ENCODE peak calls at places on chromosomes 5 and 9, in eight cellular contexts. Y is Calu3, I is astrocyte of the spinal cord, M is AG09319, V is pancreas, X is transverse colon, R is fibroblast of lung, B is neural crest cell. Q is an unnamed sample.

GRCh38 chr5:103177543-103177942 is 57.4 kb downstream of the PPIP5K2 start:
- DNase-seq in M (no peak), Y (no peak), R (no peak), I (no peak), B (no peak), V (no peak), X (no peak), Q (no peak)

GRCh38 chr9:70073193-70073592 is 29.5 kb downstream of the MAMDC2 start:
- DNase-seq in M (no peak), R (peak), X (no peak), Y (no peak), V (no peak), B (no peak), I (peak), Q (no peak)

GRCh38 chr9:80369641-80370040 is 797.9 kb downstream of the TLE4 start:
- DNase-seq in M (no peak), V (no peak), Y (no peak), R (peak), B (no peak), I (no peak), X (no peak), Q (no peak)

GRCh38 chr5:1439388-1440097 is 5.7 kb downstream of the SLC6A3 start:
- DNase-seq in I (no peak), M (no peak), X (no peak), R (no peak), V (no peak), Y (no peak), B (no peak), Q (no peak)

GRCh38 chr9:3912260-3912659 is 386.5 kb upstream of the RFX3 start:
- DNase-seq in Y (no peak), M (no peak), B (no peak), R (no peak), V (no peak), X (no peak), I (no peak), Q (no peak)

GRCh38 chr5:138603521-138603920 is 28.3 kb upstream of the HSPA9 start:
- DNase-seq in Y (no peak), M (no peak), I (no peak), V (no peak), R (no peak), B (no peak), X (no peak), Q (no peak)

GRCh38 chr5:171261904-171262303 is 47.1 kb upstream of the TLX3 start:
- DNase-seq in R (no peak), Y (no peak), M (no peak), X (no peak), I (no peak), B (no peak), V (no peak), Q (no peak)

GRCh38 chr9:115615821-115616665 is 498.1 kb upstream of the TNC start:
- DNase-seq in Y (peak), I (peak), B (no peak), R (peak), M (peak), X (no peak), V (no peak), Q (no peak)

GRCh38 chr5:143887302-143887638 is 75.3 kb downstream of the HMHB1 start:
- DNase-seq in X (no peak), Y (peak), V (no peak), R (peak), M (no peak), I (peak), B (no peak), Q (no peak)

GRCh38 chr5:80672140-80672736 is 17.5 kb upstream of the DHFR start:
- DNase-seq in B (peak), Y (peak), V (peak), R (peak), X (peak), M (peak), I (peak), Q (peak)

GRCh38 chr5:169301386-169301930 is 519 bp upstream of the SLIT3 start:
- DNase-seq in I (no peak), B (no peak), X (no peak), V (no peak), R (no peak), M (no peak), Y (no peak), Q (no peak)

GRCh38 chr5:113170707-113171106 is 194.1 kb downstream of the DCP2 start:
- DNase-seq in M (no peak), V (no peak), X (no peak), B (no peak), R (peak), Y (no peak), I (no peak), Q (no peak)

GRCh38 chr5:166980666-166981065 is 1310.8 kb upstream of the WWC1 start:
- DNase-seq in V (no peak), X (no peak), Y (no peak), R (peak), I (no peak), B (no peak), M (no peak), Q (no peak)

GRCh38 chr5:133247881-133248642 is 196.2 kb downstream of the HSPA4 start:
- DNase-seq in Y (peak), M (no peak), R (peak), X (no peak), I (peak), V (peak), B (peak), Q (peak)
- TF ChIP-seq CTCF in Y (peak), M (peak), R (peak), X (peak), I (peak), V (peak), B (peak), Q (peak)

DNA sequence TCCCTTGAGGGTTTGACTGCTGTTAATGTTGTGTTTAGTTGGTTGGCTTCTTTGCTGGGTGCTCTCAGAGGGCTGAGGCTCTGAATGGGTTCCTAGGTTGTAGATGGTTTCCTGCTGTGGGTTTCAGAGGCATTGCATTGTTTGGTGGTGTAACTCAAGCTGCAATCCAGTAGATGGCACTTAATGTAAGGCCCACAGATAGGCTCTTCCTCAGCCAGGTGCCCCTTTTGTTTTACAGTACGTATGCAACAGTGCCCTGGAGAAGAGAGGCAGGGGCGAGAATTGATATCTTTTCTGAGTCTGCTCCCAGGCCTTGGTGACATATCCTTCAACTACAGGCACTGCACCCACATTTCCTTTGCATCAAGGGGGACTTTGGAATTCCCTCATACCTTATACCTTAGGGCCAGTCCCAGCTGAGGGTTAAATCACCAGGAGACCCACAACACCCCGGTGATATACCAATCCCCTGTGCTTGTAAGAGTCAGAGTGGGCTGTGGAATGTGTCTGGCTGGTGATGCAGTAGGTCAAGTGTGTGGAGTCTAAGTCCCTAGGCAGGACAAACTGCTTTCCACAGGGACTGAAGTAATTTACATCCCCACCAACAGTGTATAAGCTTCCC is 7.0 kb upstream of the UGT3A2 start:
- DNase-seq in V (no peak), X (no peak), Y (no peak), B (no peak), M (no peak), I (no peak), R (peak), Q (no peak)
- TF ChIP-seq CTCF in V (no peak), X (no peak), Y (no peak), B (no peak), M (no peak), I (peak), R (no peak), Q (no peak)

GRCh38 chr5:33968133-33969005 is 16.1 kb downstream of the SLC45A2 start:
- DNase-seq in V (no peak), Y (no peak), R (no peak), M (no peak), X (no peak), I (no peak), B (no peak), Q (no peak)

GRCh38 chr5:33964132-33964531 is 20.4 kb downstream of the SLC45A2 start:
- DNase-seq in Y (no peak), B (no peak), M (no peak), X (no peak), V (no peak), R (no peak), I (no peak), Q (no peak)

GRCh38 chr5:33973271-33973670 is 11.2 kb downstream of the SLC45A2 start:
- DNase-seq in B (no peak), Y (no peak), V (no peak), M (no peak), I (no peak), R (no peak), X (no peak), Q (no peak)

GRCh38 chr5:33969572-33970452 is 14.7 kb downstream of the SLC45A2 start:
- DNase-seq in M (peak), R (peak), B (peak), V (no peak), I (peak), X (no peak), Y (peak), Q (peak)
- TF ChIP-seq CTCF in M (peak), R (peak), B (peak), V (peak), I (peak), X (peak), Y (peak), Q (peak)

GRCh38 chr9:105066265-105066865 is 138.4 kb upstream of the ABCA1 start:
- DNase-seq in M (no peak), X (no peak), Y (no peak), I (no peak), R (no peak), B (no peak), V (no peak), Q (no peak)
- TF ChIP-seq CTCF in M (no peak), X (no peak), Y (no peak), I (no peak), R (no peak), B (no peak), V (no peak), Q (no peak)

Q was measured in endothelial cell.